ENCODE peak calls at places on chromosomes 5 and 9, in five cellular contexts. One of them, this sample, is unnamed.

GRCh38 chr5:179314606-179315355 is 30.5 kb downstream of the ADAMTS2 start:
- DNase-seq in adipocyte: no peak
- DNase-seq in K562: no peak
- DNase-seq in GM23248: peak; percentile 45
- DNase-seq in Karpas-422: no peak
- DNase-seq in this sample: no peak

GRCh38 chr9:81266674-81267073 is 422.7 kb downstream of the TLE1 start:
- DNase-seq in adipocyte: peak; percentile 28
- DNase-seq in K562: no peak
- DNase-seq in GM23248: peak; percentile 13
- DNase-seq in Karpas-422: no peak
- DNase-seq in this sample: no peak

GRCh38 chr9:7174301-7174700 is 416.5 kb downstream of the KDM4C start:
- DNase-seq in adipocyte: no peak
- DNase-seq in K562: no peak
- DNase-seq in GM23248: no peak
- DNase-seq in Karpas-422: no peak
- DNase-seq in this sample: no peak

GRCh38 chr9:34554211-34555001 is 31.6 kb upstream of the ENHO start:
- DNase-seq in adipocyte: no peak
- DNase-seq in K562: no peak
- DNase-seq in GM23248: peak; percentile 14
- DNase-seq in Karpas-422: no peak
- DNase-seq in this sample: no peak

GRCh38 chr5:68949711-68950110 is 144.1 kb upstream of the SLC30A5 start:
- DNase-seq in adipocyte: no peak
- DNase-seq in K562: no peak
- DNase-seq in GM23248: no peak
- DNase-seq in Karpas-422: no peak
- DNase-seq in this sample: no peak

GRCh38 chr5:11815916-11816315 is 88.3 kb downstream of the CTNND2 start:
- DNase-seq in adipocyte: no peak
- DNase-seq in K562: no peak
- DNase-seq in GM23248: no peak
- DNase-seq in Karpas-422: no peak
- DNase-seq in this sample: no peak

GRCh38 chr9:99635032-99635431 is 186.7 kb upstream of the NR4A3 start:
- DNase-seq in adipocyte: peak; percentile 72
- DNase-seq in K562: no peak
- DNase-seq in GM23248: peak; percentile 39
- DNase-seq in Karpas-422: no peak
- DNase-seq in this sample: no peak

GRCh38 chr9:109307380-109308240 is 13.2 kb downstream of the EPB41L4B start:
- DNase-seq in adipocyte: no peak
- DNase-seq in K562: no peak
- DNase-seq in GM23248: no peak
- DNase-seq in Karpas-422: no peak
- DNase-seq in this sample: no peak

GRCh38 chr5:152556779-152557178 is 151.7 kb upstream of the NMUR2 start:
- DNase-seq in adipocyte: no peak
- DNase-seq in K562: no peak
- DNase-seq in GM23248: no peak
- DNase-seq in Karpas-422: no peak
- DNase-seq in this sample: no peak

GRCh38 chr5:168647083-168647482 is 67.9 kb upstream of the PANK3 start:
- DNase-seq in adipocyte: peak; percentile 50
- DNase-seq in K562: no peak
- DNase-seq in GM23248: peak; percentile 81
- DNase-seq in Karpas-422: no peak
- DNase-seq in this sample: no peak

GRCh38 chr9:27572036-27572435 is 1.2 kb downstream of the C9orf72 start:
- DNase-seq in adipocyte: no peak
- DNase-seq in K562: no peak
- DNase-seq in GM23248: no peak
- DNase-seq in Karpas-422: no peak
- DNase-seq in this sample: no peak

GRCh38 chr5:36238896-36239295 is 2.8 kb downstream of the NADK2 start:
- DNase-seq in adipocyte: no peak
- DNase-seq in K562: no peak
- DNase-seq in GM23248: peak; percentile 28
- DNase-seq in Karpas-422: peak; percentile 71
- DNase-seq in this sample: no peak

GRCh38 chr9:96140401-96141180 is 161.4 kb downstream of the HSD17B3 start:
- DNase-seq in adipocyte: peak; percentile 37
- DNase-seq in K562: no peak
- DNase-seq in GM23248: peak; percentile 19
- DNase-seq in Karpas-422: no peak
- DNase-seq in this sample: no peak

GRCh38 chr5:652773-653350 is 40.3 kb downstream of the TPPP start:
- DNase-seq in adipocyte: no peak
- DNase-seq in K562: no peak
- DNase-seq in GM23248: no peak
- DNase-seq in Karpas-422: no peak
- DNase-seq in this sample: no peak

GRCh38 chr5:9348296-9348996 is 197.4 kb downstream of the SEMA5A start:
- DNase-seq in adipocyte: peak; percentile 83
- DNase-seq in K562: no peak
- DNase-seq in GM23248: peak; percentile 93
- DNase-seq in Karpas-422: no peak
- DNase-seq in this sample: no peak

GRCh38 chr5:155943516-155944407 is 383.2 kb upstream of the SGCD start:
- DNase-seq in adipocyte: peak; percentile 84
- DNase-seq in K562: no peak
- DNase-seq in GM23248: peak; percentile 81
- DNase-seq in Karpas-422: peak; percentile 70
- DNase-seq in this sample: peak; percentile 58

GRCh38 chr9:112061152-112061740 is 113.9 kb downstream of the SUSD1 start:
- DNase-seq in adipocyte: peak; percentile 93
- DNase-seq in K562: peak; percentile 60
- DNase-seq in GM23248: peak; percentile 98
- DNase-seq in Karpas-422: peak; percentile 72
- DNase-seq in this sample: peak; percentile 44

GRCh38 chr5:104367978-104368377 is 805.4 kb upstream of the NUDT12 start:
- DNase-seq in adipocyte: no peak
- DNase-seq in K562: no peak
- DNase-seq in GM23248: no peak
- DNase-seq in Karpas-422: no peak
- DNase-seq in this sample: no peak

GRCh38 chr5:104361932-104362331 is 799.3 kb upstream of the NUDT12 start:
- DNase-seq in adipocyte: no peak
- DNase-seq in K562: no peak
- DNase-seq in GM23248: no peak
- DNase-seq in Karpas-422: no peak
- DNase-seq in this sample: peak; percentile 35

DNA sequence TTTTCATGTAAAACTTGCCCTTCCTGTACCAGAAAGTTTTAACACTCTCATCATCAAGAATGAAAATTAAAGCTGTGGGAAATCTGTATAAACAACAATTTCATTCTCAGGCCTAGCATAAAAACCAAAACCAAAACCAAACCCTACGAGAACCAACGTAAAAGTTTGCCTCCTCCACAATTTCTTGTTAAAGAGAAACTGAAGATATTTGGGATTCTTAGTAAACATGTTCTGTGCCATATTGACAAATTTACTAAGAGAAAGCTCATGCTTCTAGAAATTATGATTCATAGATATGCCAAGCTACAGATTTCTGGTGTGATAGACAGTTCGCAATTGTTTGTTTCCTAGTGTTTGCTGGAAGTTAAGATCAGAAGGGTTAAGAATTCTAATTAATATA is 801.0 kb upstream of the NUDT12 start:
- DNase-seq in adipocyte: no peak
- DNase-seq in K562: no peak
- DNase-seq in GM23248: no peak
- DNase-seq in Karpas-422: no peak
- DNase-seq in this sample: peak; percentile 54
- H3K9ac ChIP-seq in adipocyte: no peak overlapping the region
- H3K9ac ChIP-seq in K562: no peak overlapping the region
- H3K9ac ChIP-seq in GM23248: no peak overlapping the region
- H3K9ac ChIP-seq in Karpas-422: no peak overlapping the region
- H3K9ac ChIP-seq in this sample: no peak overlapping the region

GRCh38 chr5:140795259-140795641 is 598 bp downstream of the PCDHA2 start:
- DNase-seq in adipocyte: peak; percentile 27
- DNase-seq in K562: no peak
- DNase-seq in GM23248: peak; percentile 26
- DNase-seq in Karpas-422: no peak
- DNase-seq in this sample: peak; percentile 25

GRCh38 chr5:140794594-140795258 is at the start of gene PCDHA2:
- DNase-seq in adipocyte: peak; percentile 40
- DNase-seq in K562: no peak
- DNase-seq in GM23248: peak; percentile 19
- DNase-seq in Karpas-422: peak; percentile 50
- DNase-seq in this sample: peak; percentile 54

GRCh38 chr5:140801494-140801841 is 611 bp downstream of the PCDHA3 start:
- DNase-seq in adipocyte: no peak
- DNase-seq in K562: no peak
- DNase-seq in GM23248: peak; percentile 1
- DNase-seq in Karpas-422: no peak
- DNase-seq in this sample: no peak

GRCh38 chr5:140800816-140801493 is at the start of gene PCDHA3:
- DNase-seq in adipocyte: peak; percentile 2
- DNase-seq in K562: no peak
- DNase-seq in GM23248: peak; percentile 33
- DNase-seq in Karpas-422: peak; percentile 41
- DNase-seq in this sample: no peak

GRCh38 chr5:140796718-140797095 is 2.1 kb downstream of the PCDHA2 start:
- DNase-seq in adipocyte: no peak
- DNase-seq in K562: no peak
- DNase-seq in GM23248: no peak
- DNase-seq in Karpas-422: no peak
- DNase-seq in this sample: no peak
- H3K9me3 ChIP-seq in adipocyte: peaks cover 56% of the 10 kb centered on the region
- H3K9me3 ChIP-seq in K562: no peaks in the 10 kb centered on the region
- H3K9me3 ChIP-seq in GM23248: no peaks in the 10 kb centered on the region
- H3K9me3 ChIP-seq in Karpas-422: no peaks in the 10 kb centered on the region
- H3K9me3 ChIP-seq in this sample: no peaks in the 10 kb centered on the region

DNA sequence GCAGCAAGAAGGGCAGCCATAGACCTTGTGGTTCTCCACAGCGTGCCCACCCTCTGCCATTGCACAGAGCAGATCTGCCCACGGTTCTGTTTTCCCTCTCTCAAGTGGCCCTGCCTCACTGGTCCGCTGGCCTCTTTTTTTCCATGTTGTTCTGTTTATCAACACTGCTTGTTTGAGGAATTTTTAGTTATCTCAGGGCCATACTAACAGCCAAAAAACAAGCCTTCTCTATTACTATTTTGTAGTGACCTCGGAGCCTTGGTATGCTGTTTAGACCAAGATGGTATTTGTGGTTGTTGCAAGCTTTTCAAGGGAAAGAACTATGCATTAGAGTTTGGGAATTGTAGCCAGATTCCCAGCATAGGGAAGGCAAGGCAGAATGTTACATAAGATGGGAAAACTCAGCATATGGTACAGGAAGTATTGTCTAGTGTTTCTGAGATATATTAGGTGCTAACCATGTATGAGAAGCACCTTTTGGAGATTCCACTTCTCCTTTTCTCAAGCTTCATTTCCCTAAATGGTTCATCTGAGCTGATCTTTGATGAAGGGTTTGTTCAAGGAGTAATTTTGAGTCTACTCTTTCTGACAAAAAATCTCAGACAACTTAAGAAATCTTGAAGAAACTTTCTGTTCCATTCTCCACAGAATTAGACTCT is 54.3 kb downstream of the NUP214 start:
- DNase-seq in adipocyte: peak; percentile 84
- DNase-seq in K562: no peak
- DNase-seq in GM23248: peak; percentile 90
- DNase-seq in Karpas-422: peak; percentile 89
- DNase-seq in this sample: no peak
- H3K9ac ChIP-seq in adipocyte: peak overlapping the region; percentile 13
- H3K9ac ChIP-seq in K562: peak overlapping the region; percentile 0
- H3K9ac ChIP-seq in GM23248: peak overlapping the region; percentile 78
- H3K9ac ChIP-seq in Karpas-422: peak overlapping the region; percentile 35
- H3K9ac ChIP-seq in this sample: no peak overlapping the region

GRCh38 chr5:150948539-150948938 is 43.8 kb upstream of the ZNF300 start:
- DNase-seq in adipocyte: no peak
- DNase-seq in K562: no peak
- DNase-seq in GM23248: no peak
- DNase-seq in Karpas-422: no peak
- DNase-seq in this sample: no peak

GRCh38 chr5:150945947-150946346 is 41.2 kb upstream of the ZNF300 start:
- DNase-seq in adipocyte: no peak
- DNase-seq in K562: peak; percentile 9
- DNase-seq in GM23248: no peak
- DNase-seq in Karpas-422: no peak
- DNase-seq in this sample: no peak

GRCh38 chr5:150945501-150945900 is 40.7 kb upstream of the ZNF300 start:
- DNase-seq in adipocyte: no peak
- DNase-seq in K562: no peak
- DNase-seq in GM23248: peak; percentile 16
- DNase-seq in Karpas-422: no peak
- DNase-seq in this sample: no peak

DNA sequence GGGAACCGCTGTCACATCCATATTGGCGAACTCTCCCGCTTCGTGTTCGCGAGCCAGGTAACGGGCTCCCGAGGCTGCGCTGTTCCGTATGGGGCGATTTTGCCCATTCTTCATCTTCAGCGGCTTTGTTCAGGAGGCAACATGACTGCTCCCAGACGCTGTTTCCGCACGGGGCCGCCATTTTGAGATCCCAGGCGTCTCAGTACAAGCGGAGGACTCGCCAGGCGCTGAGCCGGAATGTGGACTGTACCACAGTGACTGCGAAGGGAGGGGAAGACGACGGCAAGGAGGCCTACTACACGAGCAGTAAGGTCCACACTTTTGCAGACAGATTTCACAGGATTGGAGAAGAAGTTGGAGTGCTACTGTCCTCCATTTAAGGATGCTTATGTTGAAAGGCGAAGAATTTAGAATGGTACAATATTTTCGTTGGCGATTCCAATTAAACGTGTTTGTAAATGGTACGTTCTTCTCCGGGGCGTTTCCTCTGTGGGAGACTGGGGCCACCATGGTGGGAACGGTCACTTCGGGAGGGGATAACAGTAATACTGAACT is 41.6 kb upstream of the ZNF300 start:
- DNase-seq in adipocyte: no peak
- DNase-seq in K562: peak; percentile 67
- DNase-seq in GM23248: peak; percentile 37
- DNase-seq in Karpas-422: no peak
- DNase-seq in this sample: no peak
- H3K9me3 ChIP-seq in adipocyte: peaks cover 98% of the 10 kb centered on the region
- H3K9me3 ChIP-seq in K562: peaks cover 13% of the 10 kb centered on the region
- H3K9me3 ChIP-seq in GM23248: peaks cover 12% of the 10 kb centered on the region
- H3K9me3 ChIP-seq in Karpas-422: peaks cover 30% of the 10 kb centered on the region
- H3K9me3 ChIP-seq in this sample: no peaks in the 10 kb centered on the region